ENCODE peak calls at places on chromosomes 1 and 21, in nine cellular contexts. C is stomach, M is brain pericyte, Z is fibroblast of pulmonary artery, H is prostate gland, S is substantia nigra, B is NCI-H2081, E is LoVo, A is endothelial cell. X is an unnamed sample.

GRCh38 chr1:53717025-53717804 is 21.7 kb downstream of the GLIS1 start:
- DNase-seq in C (no peak), A (no peak), H (no peak), S (no peak), E (no peak), B (no peak), M (no peak), Z (no peak), X (no peak)

GRCh38 chr1:221862971-221863370 is 121.1 kb upstream of the DUSP10 start:
- DNase-seq in Z (no peak), A (no peak), S (no peak), B (no peak), H (no peak), E (no peak), C (no peak), M (no peak), X (no peak)

GRCh38 chr1:170967042-170967910 is 31.9 kb downstream of the MROH9 start:
- DNase-seq in B (peak), C (no peak), S (peak), H (peak), A (no peak), M (peak), E (peak), Z (peak), X (no peak)

GRCh38 chr1:210231846-210232523 is 611 bp upstream of the SERTAD4 start:
- DNase-seq in B (no peak), E (no peak), H (no peak), C (no peak), A (no peak), Z (peak), S (no peak), M (no peak), X (no peak)

GRCh38 chr1:175564723-175565122 is 178.7 kb downstream of the TNR start:
- DNase-seq in E (no peak), Z (no peak), H (no peak), B (no peak), C (no peak), A (no peak), M (no peak), S (no peak), X (no peak)

GRCh38 chr1:84247425-84248220 is 53.9 kb upstream of the SAMD13 start:
- DNase-seq in C (no peak), B (no peak), S (no peak), M (peak), E (peak), Z (peak), A (no peak), H (peak), X (no peak)

GRCh38 chr1:39105061-39105840 is 79.1 kb downstream of the NDUFS5 start:
- DNase-seq in M (no peak), C (peak), B (peak), A (peak), S (peak), E (peak), H (peak), Z (peak), X (no peak)

GRCh38 chr1:61753998-61754508 is 11.8 kb downstream of the PATJ start:
- DNase-seq in S (no peak), B (no peak), E (no peak), A (no peak), H (no peak), C (no peak), M (no peak), Z (no peak), X (no peak)

GRCh38 chr1:165057956-165058355 is 298.6 kb downstream of the LMX1A start:
- DNase-seq in H (no peak), Z (no peak), E (no peak), B (no peak), M (no peak), S (no peak), C (no peak), A (no peak), X (no peak)

GRCh38 chr1:115092214-115092613 is 2.9 kb upstream of the TSPAN2 start:
- DNase-seq in S (no peak), A (no peak), H (no peak), E (no peak), B (no peak), C (no peak), M (no peak), Z (no peak), X (no peak)

GRCh38 chr1:102434421-102434820 is 437.7 kb upstream of the OLFM3 start:
- DNase-seq in E (no peak), Z (peak), M (no peak), C (no peak), S (no peak), B (peak), H (no peak), A (peak), X (no peak)

GRCh38 chr1:167270230-167270817 is 49.6 kb downstream of the POU2F1 start:
- DNase-seq in Z (no peak), E (no peak), B (no peak), A (no peak), S (no peak), M (no peak), H (no peak), C (no peak), X (no peak)

GRCh38 chr1:46065405-46065804 is 67.0 kb downstream of the PIK3R3 start:
- DNase-seq in B (no peak), C (no peak), E (peak), Z (no peak), A (no peak), M (no peak), H (no peak), S (no peak), X (no peak)

GRCh38 chr1:37069406-37069805 is 35.1 kb upstream of the GRIK3 start:
- DNase-seq in B (no peak), S (no peak), Z (no peak), E (no peak), C (no peak), H (no peak), A (no peak), M (no peak), X (no peak)

GRCh38 chr21:27806261-27806660 is 839.4 kb upstream of the ADAMTS5 start:
- DNase-seq in Z (no peak), C (no peak), A (no peak), M (no peak), S (no peak), H (no peak), B (no peak), E (no peak), X (no peak)

GRCh38 chr1:2784854-2785630 is 16.5 kb downstream of the TTC34 start:
- DNase-seq in B (no peak), C (no peak), S (no peak), H (no peak), A (no peak), E (no peak), Z (no peak), M (no peak), X (no peak)

GRCh38 chr21:36135391-36136094 is 664 bp downstream of the CBR3 start:
- DNase-seq in Z (peak), A (peak), E (peak), S (peak), H (peak), M (no peak), C (peak), B (peak), X (peak)

GRCh38 chr21:36381841-36382589 is 3.2 kb upstream of the CHAF1B start:
- DNase-seq in A (no peak), B (no peak), S (no peak), C (no peak), H (no peak), M (no peak), Z (no peak), E (peak), X (no peak)

GRCh38 chr21:44002511-44002910 is 9.6 kb upstream of the TRAPPC10 start:
- DNase-seq in S (no peak), M (no peak), Z (no peak), H (no peak), C (no peak), A (no peak), B (no peak), E (no peak), X (no peak)

GRCh38 chr1:60488857-60489256 is 415.3 kb upstream of the C1orf87 start:
- DNase-seq in E (no peak), C (no peak), B (no peak), A (no peak), M (no peak), S (no peak), Z (peak), H (no peak), X (no peak)

GRCh38 chr1:206141996-206142395 is 24.8 kb upstream of the AVPR1B start:
- DNase-seq in H (no peak), Z (no peak), M (no peak), C (no peak), E (no peak), A (no peak), S (no peak), B (no peak), X (no peak)

GRCh38 chr1:192147221-192147620 is 11.0 kb upstream of the RGS18 start:
- DNase-seq in H (no peak), S (no peak), E (no peak), A (no peak), B (no peak), C (no peak), Z (peak), M (no peak), X (no peak)

GRCh38 chr1:180577361-180577760 is 18.6 kb downstream of the OVAAL start:
- DNase-seq in S (no peak), H (peak), C (no peak), A (no peak), M (no peak), Z (peak), B (no peak), E (no peak), X (no peak)

GRCh38 chr1:234326493-234327366 is 46.5 kb upstream of the COA6 start:
- DNase-seq in M (no peak), Z (peak), H (peak), E (peak), B (peak), S (peak), A (peak), C (peak), X (no peak)

GRCh38 chr1:40421348-40421693 is 29.0 kb upstream of the ZFP69B start:
- DNase-seq in H (no peak), A (no peak), C (no peak), B (no peak), M (no peak), S (peak), Z (no peak), E (no peak), X (peak)

GRCh38 chr1:58249371-58249728 is 297.2 kb downstream of the OMA1 start:
- DNase-seq in E (no peak), S (no peak), H (no peak), C (no peak), B (no peak), A (no peak), M (no peak), Z (no peak), X (no peak)

GRCh38 chr1:25197235-25197930 is 34.9 kb downstream of the SYF2 start:
- DNase-seq in E (no peak), Z (no peak), C (no peak), M (no peak), B (no peak), S (no peak), H (no peak), A (no peak), X (no peak)

GRCh38 chr1:204203206-204203767 is 7.0 kb upstream of the KISS1 start:
- DNase-seq in E (no peak), S (no peak), M (no peak), H (no peak), C (no peak), A (no peak), B (no peak), Z (no peak), X (no peak)